ENCODE peak calls at places on chromosome 20, in six cellular contexts. O is PC-3, C is MM.1S, H is SK-N-SH, T is mammary epithelial cell, W is HCT116. L is an unnamed sample. For H3K79me2, H3K4me1 and H3K27me3, the result is how much of the 10 kb centered on the place peaks cover.

GRCh38 chr20:32427996-32428395 is 69.9 kb downstream of the ASXL1 start:
- DNase-seq in H (peak), O (no peak), T (no peak), W (no peak), C (no peak), L (no peak)

GRCh38 chr20:9442858-9443257 is 71.5 kb upstream of the LAMP5 start:
- DNase-seq in C (peak), O (peak), T (peak), H (peak), W (no peak), L (no peak)

GRCh38 chr20:32485126-32485769 is 99.9 kb downstream of the NOL4L start:
- DNase-seq in C (peak), O (peak), T (peak), W (peak), H (peak), L (peak)

GRCh38 chr20:51541189-51542032 is 1.1 kb downstream of the NFATC2 start:
- DNase-seq in C (peak), W (no peak), O (no peak), T (no peak), H (no peak), L (peak)

GRCh38 chr20:63943808-63944077 is 12.5 kb downstream of the UCKL1 start:
- DNase-seq in H (no peak), T (no peak), O (no peak), C (no peak), W (no peak), L (no peak)

GRCh38 chr20:53142651-53143177 is 170.6 kb downstream of the TSHZ2 start:
- DNase-seq in O (no peak), C (no peak), T (no peak), W (no peak), H (no peak), L (no peak)

GRCh38 chr20:34426026-34426425 is 63.0 kb downstream of the ITCH start:
- DNase-seq in T (no peak), H (no peak), O (no peak), W (no peak), C (no peak), L (no peak)

GRCh38 chr20:15220778-15221565 is 883.6 kb upstream of the FLRT3 start:
- DNase-seq in O (peak), T (peak), H (no peak), W (no peak), C (no peak), L (peak)

GRCh38 chr20:49184691-49185070 is 3.5 kb downstream of the STAU1 start:
- DNase-seq in H (no peak), O (no peak), W (no peak), C (no peak), T (no peak), L (no peak)
- H3K79me2 ChIP-seq in H (half or more), O (half or more), W (half or more), C (half or more), T (half or more), L (half or more)

GRCh38 chr20:57714409-57715267 is 4.8 kb upstream of the PMEPA1 start:
- DNase-seq in C (no peak), H (no peak), T (peak), O (peak), W (no peak), L (no peak)

GRCh38 chr20:57713505-57713903 is 3.7 kb upstream of the PMEPA1 start:
- DNase-seq in H (no peak), W (no peak), T (no peak), C (no peak), O (no peak), L (no peak)

GRCh38 chr20:57715268-57715904 is 5.6 kb upstream of the PMEPA1 start:
- DNase-seq in O (no peak), W (no peak), C (no peak), T (no peak), H (no peak), L (no peak)

GRCh38 chr20:57712851-57713504 is 3.2 kb upstream of the PMEPA1 start:
- DNase-seq in W (no peak), O (peak), H (no peak), C (no peak), T (no peak), L (no peak)

GRCh38 chr20:57713951-57714350 is 4.1 kb upstream of the PMEPA1 start:
- DNase-seq in H (no peak), T (no peak), W (no peak), O (no peak), C (no peak), L (no peak)
- H3K4me1 ChIP-seq in H (under half), T (half or more), W (under half), O (half or more), C (under half), L (under half)

DNA sequence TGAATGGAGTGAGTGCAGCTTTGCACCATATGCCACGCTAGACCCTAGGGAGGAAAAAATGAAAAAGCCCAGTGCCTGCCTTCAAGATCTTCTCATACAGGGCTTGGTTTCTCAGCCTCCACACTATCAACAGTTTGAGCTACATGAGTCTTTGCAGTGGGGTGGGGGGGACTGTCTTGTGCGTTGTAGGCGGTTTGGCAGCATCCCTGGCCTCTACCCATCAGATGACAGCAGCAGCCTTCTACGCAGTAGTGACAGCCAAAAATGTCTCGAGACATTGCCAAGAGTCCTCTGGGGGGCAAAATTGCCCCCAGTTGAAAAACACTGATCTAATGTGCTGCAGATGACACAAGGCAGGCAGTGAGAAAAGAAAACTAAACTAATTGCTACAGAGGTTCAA is 6.2 kb downstream of the CDH22 start:
- DNase-seq in H (no peak), T (no peak), W (no peak), O (no peak), C (no peak), L (no peak)
- H3K27me3 ChIP-seq in H (under half), T (under half), W (under half), O (half or more), C (half or more), L (under half)

GRCh38 chr20:38159539-38159938 is 5.5 kb downstream of the TGM2 start:
- DNase-seq in W (no peak), C (no peak), H (no peak), O (no peak), T (no peak), L (no peak)
- H3K79me2 ChIP-seq in W (under half), C (under half), H (half or more), O (under half), T (under half), L (under half)

GRCh38 chr20:47607208-47607613 is 105.5 kb downstream of the NCOA3 start:
- DNase-seq in W (peak), C (no peak), T (peak), H (no peak), O (peak), L (no peak)
- H3K4me1 ChIP-seq in W (under half), C (under half), T (under half), H (under half), O (under half), L (under half)

DNA sequence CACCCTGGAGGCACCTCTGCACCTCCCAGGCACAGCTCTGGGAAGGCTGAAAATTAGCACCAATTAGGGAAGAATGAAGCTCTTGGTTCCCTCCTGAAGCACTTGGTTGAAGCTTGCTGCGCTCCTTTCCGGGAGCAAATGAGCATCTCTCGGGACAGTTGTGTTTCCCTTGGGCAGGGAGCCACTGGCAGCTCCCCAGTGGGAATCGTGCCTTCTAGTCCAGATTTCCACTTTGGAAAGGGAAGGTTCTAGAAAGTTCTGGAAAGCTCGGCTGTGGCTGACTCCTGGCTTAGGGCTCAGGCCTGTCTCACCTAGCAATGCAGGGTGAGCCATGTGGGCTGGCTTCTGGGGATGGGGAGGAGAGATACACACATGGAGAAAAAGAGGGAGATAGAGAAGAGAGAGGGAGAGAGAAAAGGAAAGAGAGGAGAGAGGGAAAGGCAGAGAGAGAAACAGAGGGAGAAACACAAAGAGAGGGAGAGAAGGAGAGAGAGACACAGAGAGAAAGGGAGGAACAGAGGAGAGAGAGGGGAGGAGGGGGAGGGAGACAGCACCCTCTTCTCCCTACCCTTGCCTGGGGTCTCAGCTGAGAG is 24.7 kb downstream of the NTSR1 start:
- DNase-seq in W (no peak), T (no peak), H (no peak), C (no peak), O (no peak), L (no peak)
- H3K27me3 ChIP-seq in W (under half), T (under half), H (under half), C (half or more), O (under half), L (under half)

GRCh38 chr20:3915691-3916090 is 26.5 kb downstream of the PANK2 start:
- DNase-seq in C (no peak), H (no peak), O (no peak), W (no peak), T (no peak), L (no peak)
- H3K79me2 ChIP-seq in C (half or more), H (half or more), O (half or more), W (half or more), T (half or more), L (half or more)

L was measured in GM23338.